ENCODE peak calls at places on chromosomes 16 and 17, in five cellular contexts. L is body of pancreas, P is foreskin fibroblast, T is thoracic aorta, J is mesothelial cell of epicardium. S is an unnamed sample.
A peak's percentile ranks its signal among the peaks of the same experiment; 100 is the strongest.

GRCh38 chr16:5633845-5634440 is 536.3 kb upstream of the EEF2KMT start:
- DNase-seq in T (no peak), L (no peak), J (no peak), P (no peak), S (no peak)

GRCh38 chr17:6435968-6436367 is 1.0 kb upstream of the AIPL1 start:
- DNase-seq in J (no peak), T (no peak), L (peak; percentile 64), P (peak; percentile 54), S (no peak)

GRCh38 chr16:3400446-3400778 is 392 bp downstream of the ZSCAN32 start:
- DNase-seq in J (no peak), T (no peak), L (no peak), P (no peak), S (no peak)

GRCh38 chr17:67500261-67500660 is 123.2 kb downstream of the PITPNC1 start:
- DNase-seq in P (no peak), T (no peak), J (no peak), L (no peak), S (no peak)

GRCh38 chr16:77807-78443 is at the start of gene MPG:
- DNase-seq in L (peak; percentile 88), T (no peak), P (peak; percentile 86), J (peak; percentile 80), S (peak; percentile 52)

GRCh38 chr16:88723911-88724310 is 17.6 kb downstream of the CTU2 start:
- DNase-seq in T (no peak), J (no peak), P (no peak), L (no peak), S (no peak)

GRCh38 chr17:21375757-21376584 is at the start of gene KCNJ12:
- DNase-seq in J (no peak), T (no peak), P (no peak), L (no peak), S (no peak)

GRCh38 chr16:72715267-72715666 is 332.7 kb downstream of the ZFHX3 start:
- DNase-seq in J (no peak), L (no peak), P (no peak), T (no peak), S (no peak)

GRCh38 chr17:50647187-50647586 is 12.5 kb downstream of the ABCC3 start:
- DNase-seq in L (peak; percentile 61), T (no peak), J (no peak), P (no peak), S (no peak)

GRCh38 chr17:73722163-73722562 is 77.9 kb upstream of the SDK2 start:
- DNase-seq in L (no peak), J (no peak), T (no peak), P (no peak), S (no peak)

GRCh38 chr16:88519240-88519639 is 51.0 kb upstream of the ZC3H18 start:
- DNase-seq in L (no peak), J (no peak), P (no peak), T (no peak), S (no peak)

GRCh38 chr16:77585852-77586251 is 136.5 kb upstream of the NUDT7 start:
- DNase-seq in P (no peak), L (no peak), T (no peak), J (no peak), S (no peak)

GRCh38 chr16:66927012-66927436 is 1.7 kb upstream of the RRAD start:
- DNase-seq in P (peak; percentile 74), J (no peak), L (no peak), T (no peak), S (no peak)

GRCh38 chr16:21088646-21089538 is 61.8 kb downstream of the DNAH3 start:
- DNase-seq in T (no peak), J (no peak), L (no peak), P (peak; percentile 43), S (no peak)

DNA sequence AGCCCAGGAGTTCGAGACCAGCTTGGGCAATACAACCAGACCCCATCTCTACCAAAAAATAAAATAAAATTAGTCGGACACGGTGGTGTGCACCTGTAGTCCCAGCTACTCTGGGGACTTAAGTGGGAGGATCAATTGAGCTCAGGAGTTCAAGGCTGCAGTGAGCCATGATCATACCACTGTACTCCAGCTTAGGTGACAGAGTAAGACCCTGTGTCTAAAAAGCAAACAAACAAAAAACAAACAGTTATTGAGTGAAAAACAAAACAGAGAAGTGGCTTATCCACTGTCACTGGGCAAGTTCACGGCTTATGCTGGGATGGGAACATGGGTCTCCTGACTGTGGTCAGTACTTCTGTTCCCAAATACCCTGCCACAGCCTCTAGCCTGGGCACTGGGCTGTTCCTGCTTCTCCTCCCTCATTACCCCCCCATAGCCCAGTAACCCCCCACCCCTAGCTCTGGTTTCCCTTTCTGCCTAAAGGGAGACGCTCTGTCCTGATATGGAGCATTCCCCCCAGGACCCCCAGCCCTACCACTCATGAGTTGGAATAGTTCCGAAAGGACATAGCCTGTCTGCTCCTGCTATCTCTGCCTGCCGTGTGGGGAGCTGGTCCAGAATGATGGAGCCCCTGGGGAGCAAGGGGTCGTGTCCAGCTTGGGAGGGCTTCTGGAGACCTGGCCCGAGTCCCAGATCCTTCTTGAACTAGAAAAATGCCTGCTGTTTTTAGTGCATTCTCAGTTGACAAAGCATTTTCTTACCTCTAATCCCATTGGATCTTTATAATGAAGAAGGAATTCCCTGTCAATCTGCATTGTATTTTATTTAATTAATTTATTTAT is 9.4 kb upstream of the GRN start:
- DNase-seq in P (no peak), T (no peak), L (no peak), J (no peak), S (no peak)
- TF ChIP-seq CTCF in P (no peak), T (no peak), L (no peak), J (no peak), S (no peak)

DNA sequence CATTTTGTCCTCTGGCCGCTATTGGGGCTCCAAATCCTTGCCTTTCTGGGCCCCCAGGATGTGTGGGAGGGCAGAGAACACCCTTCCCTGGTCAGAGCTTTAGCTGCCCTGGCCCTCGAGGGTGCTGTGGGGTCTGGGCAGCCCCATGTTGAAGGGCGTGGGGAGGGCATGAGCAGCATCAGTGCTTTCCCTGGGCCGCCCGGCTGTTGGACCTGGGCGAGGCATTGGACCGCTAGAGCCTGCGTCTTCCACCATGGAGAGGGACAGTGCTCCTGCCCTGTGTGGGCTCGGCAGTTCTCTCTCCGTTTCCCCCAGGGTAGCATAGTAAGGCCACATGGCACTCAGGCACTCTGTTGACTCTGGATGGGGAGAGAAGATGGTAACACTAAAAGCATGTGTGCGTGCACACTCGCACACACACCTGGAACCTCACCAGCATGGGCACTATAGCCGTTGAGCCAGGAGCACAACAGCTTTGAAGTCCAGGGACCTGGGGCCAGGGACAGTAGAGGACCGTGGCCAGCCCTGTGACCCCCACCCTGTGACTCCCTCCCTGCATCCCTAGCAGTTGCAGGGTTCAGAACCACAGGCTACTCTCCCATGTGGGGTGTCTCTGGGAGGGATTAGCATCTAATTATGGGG is 6.7 kb downstream of the ADAD2 start:
- DNase-seq in P (no peak), L (no peak), J (no peak), T (no peak), S (no peak)
- TF ChIP-seq CTCF in P (no peak), L (no peak), J (no peak), T (no peak), S (no peak)

GRCh38 chr16:86443508-86444130 is 66.7 kb upstream of the FOXF1 start:
- DNase-seq in J (no peak), P (no peak), T (no peak), L (no peak), S (no peak)
- TF ChIP-seq CTCF in J (no peak), P (no peak), T (no peak), L (no peak), S (no peak)

DNA sequence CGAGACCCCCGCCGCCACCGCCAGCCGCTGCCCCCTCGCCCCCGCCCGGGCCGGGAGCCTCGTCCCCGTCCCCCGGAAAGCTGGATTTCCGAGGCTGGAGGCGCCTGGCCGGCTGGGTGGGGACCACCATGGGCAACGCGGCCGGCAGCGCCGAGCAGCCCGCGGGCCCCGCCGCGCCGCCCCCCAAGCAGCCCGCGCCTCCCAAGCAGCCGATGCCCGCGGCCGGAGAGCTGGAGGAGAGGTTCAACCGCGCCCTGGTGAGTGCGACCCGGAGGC is 250 bp downstream of the FMNL1 start:
- DNase-seq in T (no peak), J (no peak), L (no peak), P (no peak), S (no peak)
- TF ChIP-seq CTCF in T (no peak), J (no peak), L (no peak), P (no peak), S (no peak)

S was measured in omental fat pad.